ENCODE peak calls at places on chromosomes 16 and 17, in eight cellular contexts. X, M, U, Q, F, S, J and G are unnamed samples.

GRCh38 chr17:45427181-45427835 is 5.4 kb downstream of the ARHGAP27 start:
- DNase-seq in X (no peak), M (no peak), U (no peak), Q (no peak), F (no peak), S (no peak), J (no peak), G (no peak)

GRCh38 chr17:38761612-38762011 is 9.1 kb downstream of the PSMB3 start:
- DNase-seq in X (no peak), M (no peak), U (no peak), Q (peak), F (peak), S (no peak), J (peak), G (no peak)

GRCh38 chr16:50446861-50447260 is 78.1 kb upstream of the BRD7 start:
- DNase-seq in X (peak), M (no peak), U (no peak), Q (no peak), F (no peak), S (no peak), J (no peak), G (peak)

GRCh38 chr16:65212791-65213190 is 90.9 kb upstream of the CDH11 start:
- DNase-seq in X (no peak), M (no peak), U (no peak), Q (no peak), F (no peak), S (no peak), J (no peak), G (no peak)

GRCh38 chr16:30565526-30565925 is 6.0 kb downstream of the ZNF688 start:
- DNase-seq in X (no peak), M (no peak), U (no peak), Q (no peak), F (no peak), S (no peak), J (no peak), G (no peak)

GRCh38 chr16:75025766-75026165 is 26.9 kb downstream of the ZNRF1 start:
- DNase-seq in X (no peak), M (no peak), U (no peak), Q (peak), F (no peak), S (no peak), J (no peak), G (no peak)

GRCh38 chr17:29825604-29826003 is 104.4 kb downstream of the SSH2 start:
- DNase-seq in X (no peak), M (no peak), U (no peak), Q (no peak), F (no peak), S (no peak), J (no peak), G (no peak)

GRCh38 chr16:26688105-26688504 is 378.6 kb upstream of the C16orf82 start:
- DNase-seq in X (no peak), M (no peak), U (no peak), Q (no peak), F (no peak), S (no peak), J (no peak), G (no peak)

GRCh38 chr16:4517812-4518211 is 20.8 kb downstream of the CDIP1 start:
- DNase-seq in X (no peak), M (peak), U (no peak), Q (peak), F (peak), S (no peak), J (no peak), G (no peak)

GRCh38 chr17:4327638-4328037 is 38.8 kb downstream of the UBE2G1 start:
- DNase-seq in X (no peak), M (no peak), U (peak), Q (peak), F (peak), S (peak), J (no peak), G (peak)

GRCh38 chr16:23504076-23504452 is 6.2 kb downstream of the GGA2 start:
- DNase-seq in X (no peak), M (peak), U (no peak), Q (peak), F (no peak), S (peak), J (no peak), G (no peak)

GRCh38 chr17:50407921-50408320 is 10.6 kb upstream of the LRRC59 start:
- DNase-seq in X (no peak), M (no peak), U (no peak), Q (no peak), F (no peak), S (no peak), J (no peak), G (no peak)

GRCh38 chr16:74577882-74578366 is 29.0 kb downstream of the GLG1 start:
- DNase-seq in X (no peak), M (no peak), U (no peak), Q (no peak), F (no peak), S (no peak), J (no peak), G (no peak)

GRCh38 chr16:81537721-81538561 is 93.3 kb downstream of the CMIP start:
- DNase-seq in X (no peak), M (no peak), U (no peak), Q (peak), F (no peak), S (no peak), J (no peak), G (no peak)

GRCh38 chr17:14298221-14298994 is 2.5 kb upstream of the HS3ST3B1 start:
- DNase-seq in X (no peak), M (no peak), U (no peak), Q (no peak), F (no peak), S (no peak), J (no peak), G (no peak)

GRCh38 chr16:70738083-70738977 is 52.5 kb upstream of the MTSS2 start:
- DNase-seq in X (peak), M (no peak), U (no peak), Q (peak), F (peak), S (peak), J (peak), G (no peak)

GRCh38 chr16:26824469-26824868 is 242.3 kb upstream of the C16orf82 start:
- DNase-seq in X (no peak), M (no peak), U (no peak), Q (no peak), F (no peak), S (no peak), J (no peak), G (no peak)

GRCh38 chr16:64305663-64306062 is 816.2 kb downstream of the CDH11 start:
- DNase-seq in X (no peak), M (no peak), U (no peak), Q (no peak), F (no peak), S (no peak), J (no peak), G (no peak)

GRCh38 chr17:54992797-54993639 is 24.5 kb downstream of the STXBP4 start:
- DNase-seq in X (no peak), M (no peak), U (no peak), Q (no peak), F (peak), S (no peak), J (no peak), G (no peak)

GRCh38 chr16:20851601-20852000 is 45.3 kb downstream of the REXO5 start:
- DNase-seq in X (peak), M (peak), U (peak), Q (peak), F (peak), S (peak), J (no peak), G (no peak)

GRCh38 chr16:23678430-23679273 is at the start of gene PLK1:
- DNase-seq in X (peak), M (peak), U (peak), Q (peak), F (peak), S (peak), J (peak), G (peak)

GRCh38 chr17:69607162-69607834 is 192.8 kb downstream of the MAP2K6 start:
- DNase-seq in X (peak), M (peak), U (no peak), Q (peak), F (peak), S (peak), J (no peak), G (peak)

GRCh38 chr17:2710804-2711607 is 558 bp downstream of the CLUH start:
- DNase-seq in X (peak), M (peak), U (no peak), Q (no peak), F (no peak), S (peak), J (peak), G (peak)

GRCh38 chr17:28327709-28328108 is 7.6 kb downstream of the IFT20 start:
- DNase-seq in X (no peak), M (no peak), U (no peak), Q (no peak), F (no peak), S (no peak), J (no peak), G (no peak)

GRCh38 chr17:79720705-79721295 is 9.9 kb upstream of the ENPP7 start:
- DNase-seq in X (no peak), M (no peak), U (no peak), Q (no peak), F (no peak), S (no peak), J (no peak), G (no peak)

GRCh38 chr17:79722787-79723186 is 8.0 kb upstream of the ENPP7 start:
- DNase-seq in X (no peak), M (no peak), U (no peak), Q (no peak), F (no peak), S (no peak), J (no peak), G (no peak)

GRCh38 chr17:79716183-79716797 is 14.5 kb upstream of the ENPP7 start:
- DNase-seq in X (no peak), M (no peak), U (no peak), Q (no peak), F (no peak), S (no peak), J (no peak), G (no peak)

GRCh38 chr17:79721993-79722671 is 8.6 kb upstream of the ENPP7 start:
- DNase-seq in X (no peak), M (peak), U (no peak), Q (peak), F (peak), S (no peak), J (no peak), G (no peak)
- TF ChIP-seq CTCF in X (no peak), M (no peak), U (no peak), Q (peak), F (peak), S (no peak), J (no peak), G (no peak)

GRCh38 chr16:49050607-49051006 is 231.0 kb downstream of the CBLN1 start:
- DNase-seq in X (peak), M (no peak), U (no peak), Q (no peak), F (no peak), S (no peak), J (no peak), G (no peak)

GRCh38 chr16:49049644-49050043 is 232.0 kb downstream of the CBLN1 start:
- DNase-seq in X (no peak), M (no peak), U (no peak), Q (no peak), F (no peak), S (no peak), J (no peak), G (no peak)

GRCh38 chr16:49048557-49048956 is 233.1 kb downstream of the CBLN1 start:
- DNase-seq in X (no peak), M (no peak), U (no peak), Q (no peak), F (no peak), S (no peak), J (no peak), G (no peak)

GRCh38 chr16:49051626-49052025 is 230.0 kb downstream of the CBLN1 start:
- DNase-seq in X (no peak), M (no peak), U (no peak), Q (no peak), F (no peak), S (no peak), J (no peak), G (no peak)

DNA sequence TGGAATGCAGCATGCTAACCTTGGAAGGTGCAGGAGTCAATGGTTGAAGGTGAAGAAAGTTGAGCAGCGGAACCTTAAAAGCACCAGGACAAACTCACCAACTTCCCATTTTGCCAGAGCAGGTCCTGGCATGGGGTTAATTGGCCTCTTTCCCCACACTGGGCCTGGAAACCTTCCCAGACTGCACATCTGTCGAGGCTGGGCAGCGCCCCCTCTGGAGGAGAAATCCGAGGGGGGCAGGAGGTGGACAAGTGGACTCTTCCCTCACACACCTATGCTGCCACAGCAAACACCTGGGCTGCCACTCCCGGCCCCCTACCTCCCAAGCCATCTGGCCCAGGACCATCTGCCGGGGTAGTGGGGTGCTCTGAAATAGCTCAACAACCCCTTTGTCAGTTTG is 232.4 kb downstream of the CBLN1 start:
- DNase-seq in X (no peak), M (no peak), U (no peak), Q (no peak), F (no peak), S (no peak), J (no peak), G (no peak)
- H3K27ac ChIP-seq in X (no peak), M (no peak), U (no peak), Q (no peak), F (no peak), S (no peak), J (no peak), G (no peak)

DNA sequence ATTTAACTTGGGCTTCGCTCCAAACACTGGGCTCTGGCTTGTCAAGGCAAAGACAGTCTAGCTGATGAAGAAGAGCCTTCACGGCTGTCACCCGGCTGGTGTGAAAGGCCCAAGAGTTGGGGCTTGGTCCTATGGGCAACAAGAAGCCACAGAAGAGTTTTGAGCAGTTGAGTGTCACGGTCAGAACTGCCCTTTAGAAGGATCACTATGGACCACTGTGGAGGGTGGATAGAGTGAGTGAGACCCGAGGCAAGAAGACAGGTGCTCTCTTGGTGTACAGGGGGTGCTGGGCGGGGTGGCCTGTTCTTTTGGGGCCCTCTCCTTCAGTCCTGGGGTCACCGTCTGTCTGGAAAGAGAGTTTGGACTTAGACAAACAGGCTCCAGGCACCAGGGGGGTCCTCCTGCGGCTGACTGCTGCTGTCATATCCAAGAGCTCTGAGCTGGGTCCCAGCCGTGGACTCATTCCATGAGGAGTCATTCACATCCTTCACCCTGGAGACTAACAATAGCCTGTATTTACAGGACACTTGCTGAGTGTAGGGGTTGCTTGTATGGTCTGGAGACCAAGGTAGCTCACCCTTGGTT is 2.4 kb downstream of the PIMREG start:
- DNase-seq in X (no peak), M (no peak), U (no peak), Q (no peak), F (no peak), S (no peak), J (no peak), G (no peak)
- H3K4me3 ChIP-seq in X (no peak), M (no peak), U (no peak), Q (no peak), F (no peak), S (no peak), J (no peak), G (no peak)

GRCh38 chr17:60468371-60468770 is 46.1 kb downstream of the CHCT1 start:
- DNase-seq in X (no peak), M (no peak), U (no peak), Q (no peak), F (no peak), S (no peak), J (no peak), G (no peak)

GRCh38 chr17:60473788-60474187 is 51.5 kb downstream of the CHCT1 start:
- DNase-seq in X (no peak), M (no peak), U (no peak), Q (no peak), F (no peak), S (no peak), J (no peak), G (no peak)

GRCh38 chr17:60472449-60472848 is 50.2 kb downstream of the CHCT1 start:
- DNase-seq in X (no peak), M (no peak), U (no peak), Q (no peak), F (no peak), S (no peak), J (no peak), G (no peak)

DNA sequence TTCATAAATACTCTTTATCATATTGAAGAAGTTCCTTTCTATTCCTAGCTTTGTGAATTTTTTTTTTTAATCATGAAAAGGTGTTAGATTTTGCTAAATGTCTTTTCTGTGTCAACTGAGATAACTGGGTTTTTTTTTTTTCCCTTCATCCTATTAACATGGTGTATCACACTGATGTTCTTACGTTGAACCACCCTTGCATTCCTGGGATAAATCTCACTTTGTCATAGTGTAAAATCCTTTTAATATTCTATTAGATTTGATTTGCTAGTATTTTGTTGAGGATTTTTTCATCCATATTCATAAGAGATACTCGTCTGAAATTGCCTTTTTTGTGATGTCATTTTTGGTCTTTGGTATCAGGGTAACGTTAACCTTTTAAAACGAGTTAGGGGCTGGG is 49.2 kb downstream of the CHCT1 start:
- DNase-seq in X (no peak), M (no peak), U (no peak), Q (no peak), F (no peak), S (no peak), J (no peak), G (no peak)
- TF ChIP-seq CTCF in X (no peak), M (no peak), U (no peak), Q (no peak), F (no peak), S (no peak), J (no peak), G (no peak)

DNA sequence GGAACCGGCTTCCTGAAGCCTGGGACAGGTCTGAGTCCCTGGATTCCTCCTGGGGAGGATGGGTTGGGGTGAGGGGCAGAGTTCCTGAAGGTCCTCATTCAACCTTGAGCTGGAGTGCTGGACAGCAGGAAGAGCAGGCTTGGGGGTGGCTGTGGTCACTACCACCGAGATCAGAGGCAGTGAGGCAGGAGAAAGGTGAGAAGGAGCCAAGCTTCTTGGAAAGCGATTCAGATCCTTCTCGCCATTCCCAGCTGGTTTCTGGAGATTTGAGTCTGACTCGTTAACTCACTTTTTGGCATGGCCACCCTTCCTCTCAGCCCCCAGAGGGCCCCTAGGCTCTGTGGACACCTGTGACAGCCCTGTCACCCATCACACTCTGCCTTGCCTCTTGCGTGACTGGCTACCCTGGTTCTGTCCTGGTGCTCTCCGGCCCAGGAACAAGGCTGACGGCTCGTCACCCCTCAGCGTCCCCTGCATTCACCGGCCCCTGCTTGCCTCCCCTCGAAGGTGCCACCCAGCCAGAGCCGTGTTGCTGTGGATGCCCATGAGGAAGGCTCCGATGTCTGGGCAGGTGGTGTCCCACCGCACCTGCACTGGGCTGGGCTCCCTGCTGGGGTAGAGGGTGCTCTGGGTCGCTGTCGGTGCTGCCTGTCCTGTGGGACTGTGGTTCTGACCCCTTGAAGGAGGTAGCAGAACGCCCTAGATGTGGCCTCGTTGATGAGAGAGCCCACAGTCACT is 9.7 kb upstream of the TIMP2 start:
- DNase-seq in X (peak), M (no peak), U (no peak), Q (no peak), F (no peak), S (no peak), J (no peak), G (no peak)
- H3K27ac ChIP-seq in X (peak), M (peak), U (peak), Q (peak), F (peak), S (peak), J (no peak), G (peak)

GRCh38 chr16:73232555-73233422 is 184.9 kb upstream of the ZFHX3 start:
- DNase-seq in X (peak), M (peak), U (no peak), Q (peak), F (peak), S (peak), J (no peak), G (peak)
- H3K4me3 ChIP-seq in X (peak), M (peak), U (peak), Q (peak), F (peak), S (peak), J (no peak), G (no peak)